ENCODE peak calls at places on chromosomes 16 and 17, in six cellular contexts. F is stimulated activated CD8-positive, alpha-beta memory T cell treated with anti-CD3 and anti-CD28 coated beads, Interleukin-15, amount 100 ng/mL, for 24 hours; O is upper lobe of right lung; R is NCI-H1105; A is stimulated activated CD4-positive, alpha-beta T cell treated with anti-CD3 and anti-CD28 coated beads, Interleukin-4, amount 100 ng/mL, for 48 hours; D is Caki2. P is an unnamed sample.

GRCh38 chr17:8470447-8471047 is 34.9 kb downstream of the NDEL1 start:
- DNase-seq in F (no peak), O (no peak), R (peak), A (no peak), D (peak), P (no peak)

GRCh38 chr17:79803997-79804855 is 7.3 kb upstream of the CBX8 start:
- DNase-seq in F (no peak), O (no peak), R (no peak), A (peak), D (no peak), P (peak)

GRCh38 chr16:31458073-31458834 is 1.0 kb upstream of the ARMC5 start:
- DNase-seq in F (no peak), O (peak), R (peak), A (peak), D (peak), P (peak)

GRCh38 chr16:65700599-65700998 is 578.7 kb upstream of the CDH11 start:
- DNase-seq in F (no peak), O (no peak), R (no peak), A (no peak), D (no peak), P (no peak)

GRCh38 chr17:9072626-9073339 is 51.5 kb downstream of the NTN1 start:
- DNase-seq in F (no peak), O (no peak), R (no peak), A (no peak), D (no peak), P (no peak)

GRCh38 chr17:39332092-39332491 is 69.3 kb downstream of the FBXL20 start:
- DNase-seq in F (no peak), O (no peak), R (no peak), A (no peak), D (no peak), P (no peak)

GRCh38 chr16:72468582-72468981 is 296.6 kb upstream of the PMFBP1 start:
- DNase-seq in F (no peak), O (no peak), R (no peak), A (no peak), D (no peak), P (no peak)

GRCh38 chr17:29645516-29646051 is 22.9 kb upstream of the CORO6 start:
- DNase-seq in F (no peak), O (peak), R (no peak), A (no peak), D (no peak), P (no peak)

GRCh38 chr16:89037261-89038152 is 56.1 kb upstream of the ACSF3 start:
- DNase-seq in F (no peak), O (no peak), R (no peak), A (peak), D (peak), P (no peak)

GRCh38 chr16:55437627-55438026 is 41.4 kb upstream of the MMP2 start:
- DNase-seq in F (no peak), O (no peak), R (no peak), A (no peak), D (no peak), P (no peak)

GRCh38 chr17:9472541-9472940 is 103.1 kb downstream of the STX8 start:
- DNase-seq in F (no peak), O (no peak), R (no peak), A (no peak), D (no peak), P (no peak)

GRCh38 chr16:55575621-55576020 is 9.1 kb downstream of the CAPNS2 start:
- DNase-seq in F (no peak), O (no peak), R (no peak), A (no peak), D (no peak), P (no peak)

GRCh38 chr17:46949291-46950174 is 26.6 kb downstream of the GOSR2 start:
- DNase-seq in F (no peak), O (no peak), R (no peak), A (no peak), D (no peak), P (no peak)

GRCh38 chr17:66353937-66354401 is 51.6 kb downstream of the PRKCA start:
- DNase-seq in F (no peak), O (no peak), R (no peak), A (no peak), D (peak), P (no peak)

GRCh38 chr17:72613411-72614292 is 478.8 kb downstream of the SLC39A11 start:
- DNase-seq in F (no peak), O (no peak), R (no peak), A (no peak), D (peak), P (no peak)

GRCh38 chr16:56426585-56426984 is 1.2 kb upstream of the AMFR start:
- DNase-seq in F (no peak), O (no peak), R (no peak), A (no peak), D (peak), P (no peak)

GRCh38 chr17:4949321-4950074 is 1.2 kb upstream of the PFN1 start:
- DNase-seq in F (peak), O (peak), R (peak), A (peak), D (peak), P (peak)

GRCh38 chr16:66547101-66547989 is 2.6 kb downstream of the TK2 start:
- DNase-seq in F (no peak), O (no peak), R (no peak), A (no peak), D (no peak), P (no peak)

GRCh38 chr17:56222255-56222654 is 69.0 kb downstream of the ANKFN1 start:
- DNase-seq in F (no peak), O (no peak), R (no peak), A (no peak), D (peak), P (no peak)